ENCODE peak calls at places on chromosome 5, in nine cellular contexts. G is WERI-Rb-1, Q is retinal pigment epithelial cell, V is neural progenitor cell, P is cardiac fibroblast, M is RWPE1, H is pancreas, T is heart right ventricle, B is A673. Y is an unnamed sample.
A peak's percentile ranks its signal among the peaks of the same experiment; 100 is the strongest.

GRCh38 chr5:132000677-132001453 is 10.6 kb downstream of the ACSL6 start:
- DNase-seq in G (no peak), Q (no peak), V (no peak), P (no peak), M (no peak), H (peak; percentile 25), T (no peak), B (no peak), Y (peak; percentile 22)

GRCh38 chr5:172451771-172452197 is 2.5 kb downstream of the SH3PXD2B start:
- DNase-seq in G (no peak), Q (no peak), V (no peak), P (peak; percentile 85), M (peak; percentile 75), H (no peak), T (no peak), B (peak; percentile 28), Y (no peak)

GRCh38 chr5:68315679-68316271 is 100.2 kb downstream of the PIK3R1 start:
- DNase-seq in G (no peak), Q (no peak), V (no peak), P (no peak), M (no peak), H (no peak), T (no peak), B (no peak), Y (no peak)

GRCh38 chr5:1685076-1685475 is 114.6 kb downstream of the MRPL36 start:
- DNase-seq in G (peak; percentile 34), Q (no peak), V (no peak), P (no peak), M (no peak), H (no peak), T (no peak), B (no peak), Y (no peak)

GRCh38 chr5:65076251-65076869 is 307.6 kb downstream of the CWC27 start:
- DNase-seq in G (peak; percentile 26), Q (no peak), V (peak; percentile 48), P (peak; percentile 82), M (peak; percentile 51), H (no peak), T (peak; percentile 73), B (peak; percentile 95), Y (no peak)

GRCh38 chr5:126027652-126028051 is 395.6 kb upstream of the GRAMD2B start:
- DNase-seq in G (no peak), Q (no peak), V (no peak), P (no peak), M (no peak), H (no peak), T (no peak), B (no peak), Y (no peak)

GRCh38 chr5:78899922-78900362 is 85.2 kb downstream of the ARSB start:
- DNase-seq in G (peak; percentile 69), Q (no peak), V (peak; percentile 78), P (peak; percentile 83), M (peak; percentile 18), H (no peak), T (peak; percentile 43), B (peak; percentile 76), Y (no peak)

GRCh38 chr5:60447488-60447920 is 252.5 kb downstream of the DEPDC1B start:
- DNase-seq in G (no peak), Q (no peak), V (no peak), P (no peak), M (no peak), H (no peak), T (no peak), B (no peak), Y (no peak)

GRCh38 chr5:133753856-133754255 is 141.5 kb upstream of the FSTL4 start:
- DNase-seq in G (no peak), Q (no peak), V (no peak), P (peak; percentile 7), M (peak; percentile 85), H (no peak), T (no peak), B (peak; percentile 6), Y (no peak)

GRCh38 chr5:114361724-114362196 is at the start of gene KCNN2:
- DNase-seq in G (peak; percentile 84), Q (peak; percentile 34), V (peak; percentile 93), P (peak; percentile 24), M (peak; percentile 59), H (peak; percentile 89), T (peak; percentile 92), B (peak; percentile 77), Y (no peak)

GRCh38 chr5:77768978-77769377 is 7.2 kb downstream of the TBCA start:
- DNase-seq in G (no peak), Q (no peak), V (no peak), P (no peak), M (no peak), H (no peak), T (no peak), B (no peak), Y (no peak)

GRCh38 chr5:50969207-50970145 is 303.0 kb downstream of the PARP8 start:
- DNase-seq in G (no peak), Q (no peak), V (peak; percentile 62), P (no peak), M (no peak), H (peak; percentile 63), T (no peak), B (peak; percentile 28), Y (no peak)

GRCh38 chr5:124839371-124839998 is 93.0 kb upstream of the ZNF608 start:
- DNase-seq in G (no peak), Q (no peak), V (no peak), P (peak; percentile 45), M (no peak), H (no peak), T (no peak), B (no peak), Y (no peak)

GRCh38 chr5:43422143-43422542 is 10.0 kb upstream of the CCL28 start:
- DNase-seq in G (no peak), Q (peak; percentile 55), V (no peak), P (peak; percentile 70), M (peak; percentile 85), H (no peak), T (no peak), B (no peak), Y (no peak)

GRCh38 chr5:179802950-179803562 is 3.6 kb downstream of the MGAT4B start:
- DNase-seq in G (no peak), Q (no peak), V (peak; percentile 85), P (no peak), M (no peak), H (no peak), T (no peak), B (no peak), Y (no peak)

GRCh38 chr5:172868924-172869565 is 35.0 kb downstream of the ERGIC1 start:
- DNase-seq in G (no peak), Q (peak; percentile 73), V (no peak), P (peak; percentile 97), M (peak; percentile 75), H (no peak), T (peak; percentile 81), B (no peak), Y (no peak)

GRCh38 chr5:94021246-94021645 is 279.8 kb upstream of the POU5F2 start:
- DNase-seq in G (no peak), Q (peak; percentile 44), V (no peak), P (peak; percentile 61), M (peak; percentile 63), H (no peak), T (no peak), B (peak; percentile 4), Y (no peak)

DNA sequence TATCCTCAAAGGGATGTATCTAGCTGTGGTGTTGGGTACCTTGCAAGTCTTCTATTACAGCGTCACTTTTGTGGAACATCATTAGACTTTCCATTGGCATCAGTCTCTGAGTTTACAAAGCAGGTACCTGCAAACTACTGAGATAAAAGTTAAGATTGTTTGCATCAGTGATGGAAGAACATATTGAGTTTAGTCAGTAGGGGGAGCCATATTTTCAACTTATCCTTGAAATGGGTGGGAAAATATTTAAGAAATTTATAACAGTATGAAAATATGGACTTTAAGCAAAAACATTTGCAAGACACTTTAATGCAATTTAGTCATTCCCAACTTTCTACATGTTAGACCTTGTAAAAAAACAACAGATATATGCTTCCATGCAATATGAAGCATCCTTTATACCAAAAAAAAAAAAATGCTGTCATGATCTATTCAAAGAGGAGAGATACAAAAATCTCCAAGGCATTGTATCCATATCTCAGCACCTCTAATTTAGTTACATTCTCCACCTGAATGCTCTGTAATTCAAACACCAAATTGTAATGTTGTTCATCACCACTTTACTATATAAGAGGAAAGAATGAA is 98.6 kb upstream of the ADAMTS19 start:
- DNase-seq in G (no peak), Q (no peak), V (peak; percentile 26), P (peak; percentile 44), M (no peak), H (no peak), T (no peak), B (peak; percentile 26), Y (no peak)
- TF ChIP-seq CTCF in G (peak; percentile 25), Q (peak; percentile 66), V (peak; percentile 74), P (peak; percentile 35), M (peak; percentile 23), H (no peak), T (no peak), B (peak; percentile 58), Y (peak; percentile 81)

GRCh38 chr5:141760193-141760592 is 78.2 kb upstream of the ARAP3 start:
- DNase-seq in G (no peak), Q (no peak), V (no peak), P (peak; percentile 43), M (no peak), H (peak; percentile 30), T (no peak), B (peak; percentile 47), Y (no peak)
- TF ChIP-seq CTCF in G (no peak), Q (no peak), V (no peak), P (no peak), M (no peak), H (no peak), T (no peak), B (no peak), Y (no peak)

GRCh38 chr5:17185349-17185748 is 32.1 kb upstream of the BASP1 start:
- DNase-seq in G (no peak), Q (no peak), V (no peak), P (no peak), M (no peak), H (no peak), T (no peak), B (no peak), Y (no peak)

GRCh38 chr5:17186271-17186670 is 31.2 kb upstream of the BASP1 start:
- DNase-seq in G (peak; percentile 71), Q (no peak), V (no peak), P (peak; percentile 13), M (no peak), H (no peak), T (no peak), B (no peak), Y (no peak)

GRCh38 chr5:17187401-17187800 is 30.0 kb upstream of the BASP1 start:
- DNase-seq in G (peak; percentile 45), Q (no peak), V (no peak), P (peak; percentile 39), M (no peak), H (no peak), T (no peak), B (no peak), Y (no peak)

GRCh38 chr5:17184596-17184995 is 32.8 kb upstream of the BASP1 start:
- DNase-seq in G (peak; percentile 41), Q (peak; percentile 80), V (no peak), P (no peak), M (no peak), H (no peak), T (no peak), B (no peak), Y (no peak)

GRCh38 chr5:17185776-17186175 is 31.7 kb upstream of the BASP1 start:
- DNase-seq in G (no peak), Q (no peak), V (no peak), P (peak; percentile 96), M (no peak), H (no peak), T (no peak), B (no peak), Y (no peak)
- TF ChIP-seq CTCF in G (no peak), Q (no peak), V (no peak), P (no peak), M (no peak), H (no peak), T (no peak), B (no peak), Y (peak; percentile 21)

GRCh38 chr5:136856648-136857047 is 491.3 kb upstream of the TRPC7 start:
- DNase-seq in G (no peak), Q (no peak), V (no peak), P (no peak), M (no peak), H (no peak), T (no peak), B (no peak), Y (no peak)
- TF ChIP-seq CTCF in G (no peak), Q (no peak), V (no peak), P (no peak), M (no peak), H (no peak), T (no peak), B (no peak), Y (no peak)

Y was measured in chondrocyte.